ENCODE peak calls at places on chromosome 19, in four cellular contexts. F, Z, M and B are unnamed samples.

GRCh38 chr19:11164879-11165406 is 9.4 kb upstream of the SPC24 start:
- DNase-seq in F (no peak), Z (no peak), M (no peak), B (no peak)

GRCh38 chr19:50974702-50975555 is 5.5 kb upstream of the KLK6 start:
- DNase-seq in F (no peak), Z (no peak), M (no peak), B (no peak)

GRCh38 chr19:7595466-7596133 is at the start of gene CAMSAP3:
- DNase-seq in F (no peak), Z (no peak), M (peak), B (peak)

GRCh38 chr19:10346509-10346908 is 7.1 kb upstream of the ICAM3 start:
- DNase-seq in F (no peak), Z (no peak), M (peak), B (no peak)

GRCh38 chr19:51009061-51009891 is 7.9 kb upstream of the KLK8 start:
- DNase-seq in F (no peak), Z (no peak), M (no peak), B (no peak)

GRCh38 chr19:4362038-4362828 is 18.9 kb downstream of the MPND start:
- DNase-seq in F (no peak), Z (no peak), M (no peak), B (peak)

GRCh38 chr19:39160523-39160861 is 34.9 kb downstream of the PAK4 start:
- DNase-seq in F (no peak), Z (no peak), M (no peak), B (no peak)

GRCh38 chr19:6464070-6464873 is at the start of gene CRB3:
- DNase-seq in F (peak), Z (no peak), M (peak), B (peak)

GRCh38 chr19:15538774-15539173 is 30.4 kb downstream of the CYP4F22 start:
- DNase-seq in F (no peak), Z (no peak), M (no peak), B (no peak)

GRCh38 chr19:11378319-11379189 is 4.1 kb downstream of the SWSAP1 start:
- DNase-seq in F (peak), Z (no peak), M (peak), B (no peak)

GRCh38 chr19:1850809-1851544 is 2.7 kb upstream of the REXO1 start:
- DNase-seq in F (no peak), Z (no peak), M (no peak), B (no peak)

GRCh38 chr19:1852294-1852646 is 4.0 kb upstream of the REXO1 start:
- DNase-seq in F (no peak), Z (no peak), M (no peak), B (no peak)

GRCh38 chr19:1852729-1853128 is 4.4 kb upstream of the REXO1 start:
- DNase-seq in F (no peak), Z (no peak), M (no peak), B (no peak)

GRCh38 chr19:1853295-1854031 is 5.2 kb upstream of the REXO1 start:
- DNase-seq in F (peak), Z (peak), M (peak), B (peak)

GRCh38 chr19:1851581-1852293 is 3.5 kb upstream of the REXO1 start:
- DNase-seq in F (no peak), Z (no peak), M (no peak), B (no peak)
- TF ChIP-seq RFX5 in F (no peak), Z (no peak), M (no peak), B (no peak)

GRCh38 chr19:3062165-3063105 is at the start of gene TLE5:
- DNase-seq in F (no peak), Z (no peak), M (peak), B (no peak)
- TF ChIP-seq HDAC2 in F (no peak), Z (no peak), M (no peak), B (no peak)

GRCh38 chr19:47661571-47661970 is 51.7 kb upstream of the EHD2 start:
- DNase-seq in F (no peak), Z (no peak), M (no peak), B (no peak)
- TF ChIP-seq RFX5 in F (no peak), Z (no peak), M (no peak), B (no peak)

GRCh38 chr19:29727906-29728305 is 12.8 kb upstream of the C19orf12 start:
- DNase-seq in F (no peak), Z (no peak), M (no peak), B (no peak)

GRCh38 chr19:29724741-29725140 is 9.7 kb upstream of the C19orf12 start:
- DNase-seq in F (no peak), Z (no peak), M (no peak), B (no peak)

GRCh38 chr19:29724102-29724641 is 9.1 kb upstream of the C19orf12 start:
- DNase-seq in F (no peak), Z (no peak), M (no peak), B (peak)
- TF ChIP-seq HDAC2 in F (no peak), Z (no peak), M (no peak), B (no peak)

DNA sequence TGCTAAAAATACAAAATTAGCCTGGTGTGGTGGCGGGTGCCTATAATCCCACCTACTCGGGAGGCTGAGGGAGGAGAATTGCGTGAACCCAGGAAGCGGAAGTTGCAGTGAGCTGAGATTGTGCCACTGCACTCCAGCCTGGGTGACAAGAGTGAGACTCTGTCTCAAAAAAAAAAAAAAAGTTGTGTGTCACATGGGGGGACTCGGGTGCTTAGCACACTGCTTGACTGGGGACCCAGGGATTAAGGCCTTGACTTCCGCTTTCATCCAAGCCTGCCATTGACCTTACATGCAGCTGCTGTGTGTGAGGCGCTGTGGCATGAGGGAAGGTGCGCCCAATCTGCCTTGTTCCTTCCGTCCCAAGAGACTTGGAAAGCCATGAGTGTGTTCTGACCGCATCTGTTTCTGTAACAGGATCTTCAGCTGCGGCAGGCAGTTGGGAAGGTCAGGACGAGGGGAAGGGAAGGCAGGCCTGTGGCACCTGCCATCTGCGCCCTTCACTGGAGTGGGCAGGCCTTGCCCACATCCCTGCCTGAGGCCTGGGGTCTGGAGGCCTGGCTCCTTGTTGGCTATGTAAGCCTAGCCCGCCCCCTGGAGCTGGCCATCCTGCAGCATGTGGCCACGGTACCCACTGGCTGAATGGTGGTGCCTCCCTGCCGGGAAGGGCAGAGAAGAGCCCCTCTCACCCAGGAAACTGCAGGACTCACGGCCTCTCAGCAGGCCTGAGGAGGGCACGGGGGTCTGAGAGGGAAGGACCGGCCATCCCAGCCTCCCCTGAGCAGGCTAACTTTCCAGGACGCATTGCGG is 23.0 kb downstream of the PPP1R37 start:
- DNase-seq in F (no peak), Z (no peak), M (no peak), B (no peak)
- TF ChIP-seq RFX5 in F (no peak), Z (no peak), M (no peak), B (no peak)